ENCODE peak calls at places on chromosomes 7 and 10, in nine cellular contexts. N, K, G, A, H, U, V, B and R are unnamed samples. For H3K27me3, the result is how much of the 10 kb centered on the place peaks cover.

GRCh38 chr10:119541459-119542356 is 811 bp downstream of the RGS10 start:
- DNase-seq in H (no peak), G (no peak), N (no peak), B (no peak), U (no peak), K (peak), A (no peak), V (no peak), R (peak)

GRCh38 chr7:80540841-80541240 is 29.0 kb upstream of the GNAT3 start:
- DNase-seq in K (no peak), N (no peak), B (no peak), G (no peak), A (no peak), U (no peak), V (no peak), H (no peak), R (no peak)

GRCh38 chr7:106866298-106867281 is 1.5 kb downstream of the PIK3CG start:
- DNase-seq in G (no peak), K (no peak), B (no peak), V (no peak), A (no peak), U (no peak), N (no peak), H (no peak), R (no peak)

GRCh38 chr7:47657126-47657525 is 75.2 kb upstream of the TNS3 start:
- DNase-seq in G (no peak), N (no peak), A (no peak), B (no peak), H (no peak), U (no peak), V (no peak), K (no peak), R (no peak)

GRCh38 chr7:12732428-12732827 is 45.0 kb downstream of the ARL4A start:
- DNase-seq in N (no peak), V (no peak), A (no peak), B (no peak), K (no peak), U (no peak), H (no peak), G (no peak), R (no peak)

GRCh38 chr7:159109092-159110035 is 35.3 kb downstream of the VIPR2 start:
- DNase-seq in B (peak), A (no peak), K (no peak), U (no peak), H (no peak), V (no peak), N (no peak), G (no peak), R (no peak)

GRCh38 chr10:93081296-93081695 is 7.6 kb downstream of the CYP26A1 start:
- DNase-seq in A (no peak), K (no peak), V (no peak), B (no peak), G (no peak), U (no peak), H (no peak), N (no peak), R (no peak)

GRCh38 chr10:119315128-119316001 is 108.0 kb downstream of the GRK5 start:
- DNase-seq in V (peak), A (peak), U (no peak), G (no peak), B (no peak), K (no peak), H (peak), N (peak), R (no peak)

GRCh38 chr7:124403112-124403511 is 362.5 kb downstream of the GPR37 start:
- DNase-seq in H (no peak), B (no peak), V (no peak), A (no peak), U (no peak), N (no peak), G (no peak), K (no peak), R (no peak)

GRCh38 chr10:52883996-52884871 is 111.7 kb upstream of the MBL2 start:
- DNase-seq in H (peak), B (peak), A (peak), N (peak), K (peak), V (peak), G (peak), U (peak), R (peak)

GRCh38 chr10:113572520-113573290 is 19.9 kb downstream of the HABP2 start:
- DNase-seq in H (no peak), B (no peak), N (no peak), K (no peak), G (no peak), U (no peak), A (no peak), V (no peak), R (no peak)

GRCh38 chr7:110382736-110383135 is 708.2 kb upstream of the LRRN3 start:
- DNase-seq in V (no peak), H (no peak), B (no peak), K (no peak), A (no peak), N (no peak), G (no peak), U (no peak), R (no peak)

GRCh38 chr10:120963053-120963533 is 111.9 kb downstream of the WDR11 start:
- DNase-seq in N (no peak), V (peak), A (no peak), G (no peak), U (peak), B (no peak), K (no peak), H (no peak), R (no peak)

GRCh38 chr10:6182454-6183098 is 20.2 kb upstream of the PFKFB3 start:
- DNase-seq in B (no peak), N (no peak), U (no peak), A (no peak), H (no peak), K (no peak), G (no peak), V (no peak), R (no peak)

GRCh38 chr7:122337011-122337410 is 32.5 kb upstream of the FEZF1 start:
- DNase-seq in G (no peak), A (peak), B (no peak), U (peak), N (no peak), H (no peak), K (no peak), V (peak), R (no peak)

GRCh38 chr10:88157981-88158465 is 294.6 kb downstream of the PTEN start:
- DNase-seq in B (no peak), N (peak), V (no peak), H (peak), K (no peak), A (no peak), U (no peak), G (no peak), R (no peak)

GRCh38 chr10:80196950-80197315 is 8.4 kb downstream of the ANXA11 start:
- DNase-seq in H (no peak), B (no peak), A (no peak), G (no peak), U (no peak), K (no peak), N (no peak), V (no peak), R (no peak)
- H3K4me3 ChIP-seq in H (no peak), B (peak), A (no peak), G (no peak), U (no peak), K (no peak), N (no peak), V (no peak), R (no peak)

DNA sequence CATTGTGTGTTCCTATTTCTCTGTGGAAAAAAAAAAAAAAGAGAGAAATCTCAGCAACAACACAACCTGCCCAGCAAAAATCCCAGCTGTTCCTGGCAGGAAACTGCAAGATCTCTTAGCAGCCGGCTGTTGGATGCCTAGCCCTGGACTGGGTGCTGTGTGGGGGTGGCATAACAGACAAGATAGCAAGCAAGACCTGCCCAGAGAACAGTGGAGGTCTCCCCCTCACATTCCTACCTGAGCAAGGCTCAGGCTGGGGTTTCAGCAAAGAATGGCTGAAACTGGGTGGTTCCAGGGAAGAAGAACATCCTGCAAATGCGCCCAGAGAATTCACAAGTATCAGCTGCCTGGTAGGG is 248.8 kb upstream of the ZMIZ1 start:
- DNase-seq in N (no peak), V (no peak), B (no peak), A (no peak), U (no peak), G (no peak), H (no peak), K (no peak), R (no peak)
- H3K27me3 ChIP-seq in N (under half), V (under half), B (under half), A (under half), U (under half), G (under half), H (under half), K (under half), R (under half)

GRCh38 chr7:54563329-54563916 is 21.2 kb downstream of the VSTM2A start:
- DNase-seq in G (no peak), V (peak), A (no peak), U (no peak), H (no peak), N (no peak), B (no peak), K (no peak), R (no peak)
- TF ChIP-seq CTCF in G (peak), V (no peak), A (no peak), U (no peak), H (no peak), N (no peak), B (no peak), K (no peak), R (no peak)

GRCh38 chr7:101124376-101125056 is 2.4 kb upstream of the SERPINE1 start:
- DNase-seq in H (peak), G (no peak), U (no peak), A (peak), N (peak), V (no peak), K (no peak), B (no peak), R (peak)

GRCh38 chr7:101127460-101128039 is 646 bp downstream of the SERPINE1 start:
- DNase-seq in G (no peak), H (no peak), B (no peak), V (no peak), N (no peak), A (no peak), K (no peak), U (no peak), R (no peak)

GRCh38 chr7:101128040-101128834 is 1.3 kb downstream of the SERPINE1 start:
- DNase-seq in B (no peak), A (no peak), V (no peak), U (no peak), G (no peak), K (no peak), N (no peak), H (peak), R (no peak)

GRCh38 chr7:101126651-101127459 is at the start of gene SERPINE1:
- DNase-seq in A (peak), N (peak), K (peak), U (no peak), H (peak), B (peak), G (peak), V (peak), R (peak)

DNA sequence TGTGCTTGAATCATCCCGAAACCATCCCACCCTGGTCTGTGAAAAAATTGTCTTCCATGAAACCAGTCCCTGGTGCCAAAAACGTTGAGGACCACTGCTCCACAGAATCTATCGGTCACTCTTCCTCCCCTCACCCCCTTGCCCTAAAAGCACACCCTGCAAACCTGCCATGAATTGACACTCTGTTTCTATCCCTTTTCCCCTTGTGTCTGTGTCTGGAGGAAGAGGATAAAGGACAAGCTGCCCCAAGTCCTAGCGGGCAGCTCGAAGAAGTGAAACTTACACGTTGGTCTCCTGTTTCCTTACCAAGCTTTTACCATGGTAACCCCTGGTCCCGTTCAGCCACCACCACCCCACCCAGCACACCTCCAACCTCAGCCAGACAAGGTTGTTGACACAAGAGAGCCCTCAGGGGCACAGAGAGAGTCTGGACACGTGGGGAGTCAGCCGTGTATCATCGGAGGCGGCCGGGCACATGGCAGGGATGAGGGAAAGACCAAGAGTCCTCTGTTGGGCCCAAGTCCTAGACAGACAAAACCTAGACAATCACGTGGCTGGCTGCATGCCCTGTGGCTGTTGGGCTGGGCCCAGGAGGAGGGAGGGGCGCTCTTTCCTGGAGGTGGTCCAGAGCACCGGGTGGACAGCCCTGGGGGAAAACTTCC is 784 bp upstream of the SERPINE1 start:
- DNase-seq in G (peak), U (no peak), H (peak), V (no peak), N (no peak), A (no peak), B (peak), K (peak), R (peak)
- H3K4me3 ChIP-seq in G (peak), U (no peak), H (peak), V (no peak), N (no peak), A (no peak), B (no peak), K (peak), R (no peak)

GRCh38 chr7:141072548-141073172 is 1.2 kb upstream of the TMEM178B start:
- DNase-seq in N (peak), K (no peak), V (peak), B (peak), G (peak), U (peak), A (peak), H (peak), R (peak)
- H3K27me3 ChIP-seq in N (half or more), K (half or more), V (half or more), B (under half), G (under half), U (under half), A (half or more), H (under half), R (half or more)

GRCh38 chr10:77082601-77083252 is 554.9 kb downstream of the KCNMA1 start:
- DNase-seq in N (no peak), K (no peak), G (no peak), H (no peak), U (no peak), B (no peak), A (no peak), V (peak), R (no peak)
- TF ChIP-seq CTCF in N (peak), K (no peak), G (no peak), H (peak), U (no peak), B (no peak), A (no peak), V (peak), R (peak)

GRCh38 chr10:90313548-90314325 is 544.1 kb downstream of the HTR7 start:
- DNase-seq in U (no peak), N (no peak), A (peak), K (no peak), V (no peak), H (peak), G (no peak), B (no peak), R (no peak)

GRCh38 chr10:90318659-90319058 is 539.2 kb downstream of the HTR7 start:
- DNase-seq in H (no peak), B (no peak), V (no peak), G (no peak), U (no peak), N (no peak), K (no peak), A (no peak), R (no peak)

GRCh38 chr10:90317172-90317571 is 540.7 kb downstream of the HTR7 start:
- DNase-seq in H (no peak), V (no peak), N (no peak), G (no peak), A (no peak), U (no peak), K (no peak), B (no peak), R (no peak)

GRCh38 chr10:90319188-90319914 is 538.5 kb downstream of the HTR7 start:
- DNase-seq in N (peak), A (peak), K (no peak), U (no peak), G (no peak), B (no peak), V (peak), H (peak), R (peak)

GRCh38 chr10:90314718-90315117 is 543.1 kb downstream of the HTR7 start:
- DNase-seq in K (no peak), G (no peak), H (no peak), A (no peak), V (no peak), U (no peak), N (no peak), B (no peak), R (no peak)
- H3K4me3 ChIP-seq in K (no peak), G (no peak), H (no peak), A (no peak), V (no peak), U (no peak), N (no peak), B (no peak), R (no peak)

GRCh38 chr10:43055991-43056567 is 20.8 kb upstream of the RET start:
- DNase-seq in A (no peak), G (peak), H (no peak), K (no peak), U (no peak), B (peak), N (no peak), V (no peak), R (no peak)
- H3K27me3 ChIP-seq in A (under half), G (under half), H (under half), K (under half), U (half or more), B (under half), N (under half), V (under half), R (under half)

DNA sequence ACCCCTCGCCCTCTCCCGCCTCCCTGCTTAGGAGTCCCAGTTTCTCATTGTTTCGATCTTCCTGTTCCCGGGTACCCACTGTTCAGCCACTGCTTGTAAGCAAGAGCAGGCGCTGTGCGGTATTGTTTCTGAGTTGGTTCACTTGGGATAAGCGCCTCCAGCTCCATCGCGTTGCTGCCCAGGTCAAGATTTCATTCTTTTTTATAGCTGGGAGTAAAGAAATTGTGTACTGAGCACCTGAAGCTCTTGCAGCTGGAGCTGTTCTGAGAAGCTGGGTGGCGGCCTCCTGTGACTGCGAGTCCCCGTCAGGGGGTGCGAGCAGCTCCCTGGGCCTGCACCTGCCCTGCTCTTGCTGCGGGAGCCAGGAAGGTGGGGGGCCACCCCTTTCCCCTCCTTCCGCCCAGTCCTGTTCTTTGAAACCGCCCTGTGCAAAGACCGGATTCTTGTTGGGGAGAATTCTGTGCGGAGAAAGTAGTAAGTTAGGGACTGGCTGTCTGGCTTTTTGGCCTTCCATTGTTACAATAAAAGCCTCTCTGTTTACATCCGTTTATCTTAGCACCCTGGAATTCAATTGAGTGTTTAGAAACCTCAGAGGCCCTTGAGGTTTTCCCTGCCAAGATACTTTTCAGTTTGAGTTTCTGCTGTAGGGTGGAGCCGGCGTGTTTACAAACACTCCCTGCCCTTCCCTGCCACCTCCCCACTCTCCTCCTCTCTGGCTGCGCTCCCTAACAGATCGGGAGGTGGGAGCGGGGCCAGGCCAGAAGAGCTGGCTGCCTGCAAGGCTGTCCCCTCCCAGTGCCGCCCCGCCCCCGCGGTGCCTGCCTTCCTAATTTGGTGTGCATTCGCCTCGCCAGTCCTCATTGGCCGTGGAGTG is 30.8 kb upstream of the AP5Z1 start:
- DNase-seq in B (peak), H (peak), V (peak), A (peak), K (peak), N (peak), U (peak), G (peak), R (peak)
- TF ChIP-seq CTCF in B (no peak), H (peak), V (peak), A (no peak), K (no peak), N (no peak), U (no peak), G (no peak), R (no peak)

DNA sequence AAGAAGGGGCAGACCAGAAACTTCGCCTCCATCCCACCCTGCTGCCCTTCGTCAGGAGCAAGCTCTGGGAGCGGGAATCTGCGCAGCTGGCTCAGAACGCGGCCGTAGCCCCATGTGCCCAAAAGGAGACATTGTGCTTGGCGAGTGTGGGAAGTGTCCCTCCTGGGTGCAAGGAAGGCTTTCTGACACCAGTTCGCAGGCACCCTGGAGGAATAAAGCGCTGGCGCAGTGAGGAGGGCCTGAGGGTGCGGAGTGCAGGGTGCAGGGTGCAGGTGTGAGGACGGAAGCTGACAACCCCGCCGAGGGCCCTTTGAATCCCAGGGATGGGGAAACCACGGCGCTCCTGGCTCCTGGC is 811 bp downstream of the SLIT1 start:
- DNase-seq in B (no peak), V (peak), K (no peak), A (no peak), H (no peak), G (no peak), U (no peak), N (no peak), R (no peak)
- H3K4me3 ChIP-seq in B (peak), V (peak), K (no peak), A (no peak), H (no peak), G (peak), U (peak), N (no peak), R (peak)